ENCODE peak calls at places on chromosomes 2 and 18, in seven cellular contexts. C is A549; R is activated CD4-positive, CD25-positive, alpha-beta regulatory T cell; M is AG08395; K is T-helper 17 cell; W is T-helper 1 cell; B is CD4-positive, alpha-beta T cell. S is an unnamed sample.

GRCh38 chr2:157743051-157743450 is 114.4 kb upstream of the ACVR1C start:
- DNase-seq in C (no peak), K (no peak), B (no peak), M (no peak), R (no peak), W (peak), S (no peak)

GRCh38 chr2:135473567-135473966 is 57.5 kb downstream of the ZRANB3 start:
- DNase-seq in W (peak), B (peak), K (no peak), M (peak), C (peak), R (no peak), S (peak)

GRCh38 chr2:127986548-127987079 is 41.2 kb downstream of the SAP130 start:
- DNase-seq in M (no peak), B (no peak), W (no peak), C (no peak), R (no peak), K (no peak), S (no peak)

GRCh38 chr18:21179590-21180220 is 62.3 kb upstream of the GREB1L start:
- DNase-seq in W (peak), M (peak), R (no peak), C (peak), B (no peak), K (peak), S (peak)

GRCh38 chr2:219736196-219736595 is 108.8 kb downstream of the SLC4A3 start:
- DNase-seq in K (no peak), B (no peak), R (no peak), W (no peak), M (peak), C (peak), S (no peak)

GRCh38 chr2:17822452-17823117 is 6.3 kb downstream of the MSGN1 start:
- DNase-seq in C (no peak), B (no peak), W (no peak), R (no peak), M (no peak), K (no peak), S (no peak)

GRCh38 chr18:6994053-6994452 is 123.5 kb downstream of the LAMA1 start:
- DNase-seq in R (no peak), K (no peak), B (no peak), W (no peak), M (peak), C (no peak), S (no peak)

GRCh38 chr18:4888251-4888650 is 308.8 kb downstream of the AKAIN1 start:
- DNase-seq in C (no peak), R (no peak), B (no peak), W (no peak), M (no peak), K (no peak), S (no peak)

GRCh38 chr2:29475446-29476006 is 360.3 kb downstream of the CLIP4 start:
- DNase-seq in M (no peak), C (no peak), K (no peak), W (no peak), R (no peak), B (no peak), S (no peak)

GRCh38 chr18:54961016-54961423 is 1.8 kb upstream of the CCDC68 start:
- DNase-seq in W (no peak), R (no peak), B (no peak), K (no peak), M (no peak), C (no peak), S (no peak)

GRCh38 chr2:161165811-161166210 is 5.6 kb downstream of the TANK start:
- DNase-seq in K (no peak), W (peak), M (no peak), B (no peak), C (no peak), R (no peak), S (no peak)

GRCh38 chr2:226738821-226739507 is 60.7 kb downstream of the IRS1 start:
- DNase-seq in B (no peak), M (no peak), C (no peak), K (no peak), R (no peak), W (no peak), S (no peak)

GRCh38 chr2:229851870-229852269 is 69.9 kb downstream of the TRIP12 start:
- DNase-seq in C (no peak), R (no peak), M (no peak), B (no peak), K (no peak), W (peak), S (no peak)

GRCh38 chr18:46411862-46412690 is 244.9 kb downstream of the LOXHD1 start:
- DNase-seq in R (no peak), B (no peak), M (no peak), W (no peak), K (no peak), C (no peak), S (no peak)